ENCODE peak calls at places on chromosomes 1 and 21, in nine cellular contexts. O is NB4, L is psoas muscle, D is cardiac fibroblast, W is cardiac muscle cell, H is Peyer's patch, E is breast epithelium, Z is neuronal stem cell, R is BE2C. K is an unnamed sample.

GRCh38 chr1:10708807-10709523 is 87.5 kb downstream of the CASZ1 start:
- DNase-seq in O (no peak), L (no peak), D (no peak), W (no peak), H (no peak), E (no peak), Z (peak), R (no peak), K (no peak)

GRCh38 chr1:158075078-158075477 is 81.6 kb downstream of the KIRREL1 start:
- DNase-seq in O (no peak), L (no peak), D (no peak), W (no peak), H (no peak), E (no peak), Z (no peak), R (no peak), K (no peak)

GRCh38 chr1:218717611-218718010 is 372.5 kb downstream of the TGFB2 start:
- DNase-seq in O (no peak), L (no peak), D (peak), W (peak), H (no peak), E (no peak), Z (no peak), R (no peak), K (no peak)

GRCh38 chr1:56710646-56711045 is 65.5 kb downstream of the PRKAA2 start:
- DNase-seq in O (no peak), L (no peak), D (peak), W (peak), H (no peak), E (no peak), Z (no peak), R (no peak), K (no peak)

GRCh38 chr1:12088607-12089006 is 25.5 kb downstream of the TNFRSF8 start:
- DNase-seq in O (peak), L (no peak), D (no peak), W (no peak), H (peak), E (no peak), Z (no peak), R (no peak), K (no peak)

GRCh38 chr1:248696261-248696660 is 6.3 kb downstream of the OR14I1 start:
- DNase-seq in O (peak), L (no peak), D (no peak), W (no peak), H (no peak), E (no peak), Z (no peak), R (no peak), K (no peak)

GRCh38 chr1:22321917-22322316 is 129.7 kb upstream of the ZBTB40 start:
- DNase-seq in O (no peak), L (no peak), D (no peak), W (no peak), H (no peak), E (no peak), Z (no peak), R (no peak), K (no peak)

GRCh38 chr1:8862528-8862927 is 16.0 kb downstream of the ENO1 start:
- DNase-seq in O (peak), L (no peak), D (no peak), W (peak), H (no peak), E (no peak), Z (no peak), R (peak), K (no peak)

GRCh38 chr1:160407819-160408801 is 7.7 kb downstream of the VANGL2 start:
- DNase-seq in O (no peak), L (no peak), D (no peak), W (peak), H (no peak), E (peak), Z (no peak), R (peak), K (peak)

GRCh38 chr1:34779526-34779925 is 1.5 kb upstream of the GJB3 start:
- DNase-seq in O (no peak), L (peak), D (no peak), W (no peak), H (no peak), E (no peak), Z (no peak), R (no peak), K (no peak)

GRCh38 chr1:210236840-210237409 is 4.3 kb downstream of the SERTAD4 start:
- DNase-seq in O (no peak), L (peak), D (peak), W (peak), H (no peak), E (peak), Z (no peak), R (peak), K (no peak)

GRCh38 chr1:79117376-79117775 is 110.8 kb upstream of the ADGRL4 start:
- DNase-seq in O (no peak), L (no peak), D (peak), W (peak), H (no peak), E (no peak), Z (no peak), R (no peak), K (no peak)

GRCh38 chr1:30413606-30414005 is 309.8 kb downstream of the MATN1 start:
- DNase-seq in O (no peak), L (no peak), D (no peak), W (no peak), H (no peak), E (no peak), Z (no peak), R (no peak), K (peak)

GRCh38 chr1:92838519-92838918 is 6.7 kb downstream of the RPL5 start:
- DNase-seq in O (no peak), L (no peak), D (no peak), W (no peak), H (no peak), E (no peak), Z (no peak), R (no peak), K (no peak)

GRCh38 chr1:41645062-41645461 is 160.6 kb upstream of the EDN2 start:
- DNase-seq in O (peak), L (no peak), D (no peak), W (no peak), H (no peak), E (no peak), Z (no peak), R (no peak), K (no peak)

DNA sequence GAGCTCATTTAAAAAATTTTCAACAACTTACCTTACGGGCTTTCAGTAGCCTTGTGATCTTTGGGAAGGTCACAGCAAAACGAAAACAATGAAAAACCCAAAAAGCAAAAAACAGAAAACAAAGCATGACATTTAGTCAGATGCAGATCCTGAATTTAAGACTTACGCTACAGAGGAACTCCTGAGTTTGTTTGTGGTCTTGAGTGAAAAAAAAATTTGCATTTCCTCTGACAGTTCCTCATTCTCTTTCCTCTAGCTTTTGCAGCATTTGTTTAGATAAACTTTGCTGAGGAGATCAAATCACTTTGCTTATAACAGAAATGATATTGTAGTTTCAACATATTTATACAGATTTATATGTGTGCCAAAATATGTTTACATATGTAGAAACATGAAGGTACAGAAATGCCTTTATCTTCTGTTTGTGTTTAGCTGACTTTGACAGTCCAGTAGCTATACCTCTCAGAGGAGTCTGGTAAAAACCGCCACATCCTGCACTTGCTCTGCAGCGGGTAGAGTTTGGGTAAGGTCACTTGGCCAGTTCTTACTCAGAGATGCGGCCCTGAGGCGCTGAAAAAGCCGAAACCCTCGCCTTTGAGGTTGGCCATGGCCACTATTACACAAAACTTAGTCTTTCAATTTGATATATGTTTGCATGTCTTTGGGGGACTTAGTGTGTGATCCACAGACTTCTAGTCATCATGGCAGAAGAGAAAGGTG is 142.5 kb downstream of the TNR start:
- DNase-seq in O (peak), L (no peak), D (no peak), W (no peak), H (peak), E (no peak), Z (no peak), R (no peak), K (no peak)
- H3K4me3 ChIP-seq in O (peak), L (no peak), D (no peak), W (no peak), H (peak), E (no peak), Z (no peak), R (no peak), K (no peak)

GRCh38 chr21:15999741-16000140 is 270.0 kb downstream of the USP25 start:
- DNase-seq in O (no peak), L (no peak), D (no peak), W (no peak), H (no peak), E (no peak), Z (no peak), R (no peak), K (no peak)

GRCh38 chr21:16007933-16008332 is 278.2 kb downstream of the USP25 start:
- DNase-seq in O (no peak), L (no peak), D (no peak), W (peak), H (no peak), E (no peak), Z (no peak), R (no peak), K (no peak)

GRCh38 chr21:16002872-16003466 is 273.2 kb downstream of the USP25 start:
- DNase-seq in O (peak), L (no peak), D (peak), W (peak), H (no peak), E (no peak), Z (no peak), R (no peak), K (no peak)

GRCh38 chr21:16004523-16004922 is 274.7 kb downstream of the USP25 start:
- DNase-seq in O (no peak), L (no peak), D (no peak), W (no peak), H (no peak), E (no peak), Z (no peak), R (no peak), K (no peak)

DNA sequence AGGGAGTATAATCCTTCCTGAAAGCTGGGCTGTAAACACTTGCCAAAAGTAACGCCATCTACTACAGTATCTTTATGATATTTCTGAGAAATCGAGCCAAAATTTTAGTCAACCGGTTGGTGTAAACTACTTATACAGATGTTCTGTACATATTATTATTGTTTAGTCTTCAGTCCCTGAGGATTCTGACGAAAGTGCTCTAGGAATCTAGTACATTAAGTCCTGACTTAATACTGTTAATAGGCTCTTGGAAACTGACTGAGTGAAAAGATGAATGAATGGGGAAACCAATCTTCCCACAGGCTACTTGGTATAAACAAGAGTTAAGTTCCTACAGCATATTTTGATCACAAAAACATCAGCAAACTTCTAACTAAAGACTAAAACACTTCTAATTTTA is 274.3 kb downstream of the USP25 start:
- DNase-seq in O (no peak), L (no peak), D (peak), W (peak), H (no peak), E (no peak), Z (no peak), R (no peak), K (no peak)
- H3K4me3 ChIP-seq in O (no peak), L (no peak), D (no peak), W (no peak), H (no peak), E (no peak), Z (no peak), R (no peak), K (no peak)

GRCh38 chr1:114002492-114003290 is 23.4 kb downstream of the OLFML3 start:
- DNase-seq in O (peak), L (no peak), D (peak), W (peak), H (no peak), E (no peak), Z (no peak), R (no peak), K (no peak)
- H3K4me3 ChIP-seq in O (no peak), L (no peak), D (no peak), W (no peak), H (no peak), E (no peak), Z (no peak), R (no peak), K (no peak)

GRCh38 chr1:165855010-165855838 is 27.8 kb downstream of the UCK2 start:
- DNase-seq in O (no peak), L (no peak), D (no peak), W (no peak), H (no peak), E (no peak), Z (no peak), R (no peak), K (no peak)

GRCh38 chr1:165858364-165858823 is 31.0 kb downstream of the UCK2 start:
- DNase-seq in O (peak), L (no peak), D (no peak), W (no peak), H (no peak), E (no peak), Z (no peak), R (peak), K (no peak)

GRCh38 chr1:165858928-165859845 is 31.8 kb downstream of the UCK2 start:
- DNase-seq in O (no peak), L (no peak), D (no peak), W (no peak), H (no peak), E (no peak), Z (no peak), R (no peak), K (no peak)

GRCh38 chr1:165856606-165857005 is 29.2 kb downstream of the UCK2 start:
- DNase-seq in O (no peak), L (no peak), D (no peak), W (no peak), H (no peak), E (no peak), Z (no peak), R (no peak), K (no peak)

DNA sequence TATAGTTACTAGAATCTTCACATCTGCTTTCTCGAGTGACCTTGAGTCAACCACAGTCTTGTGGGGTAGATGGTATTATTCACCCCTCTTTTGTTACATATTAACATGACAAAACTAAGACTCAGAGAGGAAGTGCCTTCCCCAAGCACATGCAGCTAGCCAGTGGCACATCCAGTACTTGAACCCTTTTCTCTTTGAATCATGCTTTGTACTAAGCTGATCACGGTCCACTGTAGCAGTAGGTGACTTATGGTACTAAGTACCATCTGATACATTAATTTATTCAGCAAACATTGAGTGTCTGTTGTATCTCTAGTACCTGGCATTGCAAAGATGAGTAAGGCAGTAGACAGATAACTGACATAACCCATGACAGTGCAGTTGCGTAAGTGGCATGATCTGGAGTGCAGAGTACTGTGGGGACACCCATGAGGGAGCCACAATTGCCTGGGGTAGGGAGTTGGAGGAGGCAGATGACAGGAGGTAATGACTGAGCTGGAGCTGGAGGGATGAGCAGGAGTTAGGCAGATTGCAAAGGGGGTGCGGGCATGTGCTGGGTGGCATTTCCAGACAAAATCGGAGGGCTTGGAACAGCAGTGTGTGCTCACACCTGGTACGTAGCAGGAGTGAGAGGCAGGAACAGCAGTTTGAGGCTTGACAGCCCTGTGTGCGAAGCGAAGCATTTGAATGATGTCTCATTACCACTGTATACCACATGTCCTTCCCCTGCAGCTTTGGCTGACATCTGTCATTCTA is 29.8 kb downstream of the UCK2 start:
- DNase-seq in O (peak), L (no peak), D (no peak), W (no peak), H (no peak), E (no peak), Z (no peak), R (peak), K (no peak)
- H3K4me3 ChIP-seq in O (no peak), L (peak), D (no peak), W (no peak), H (no peak), E (no peak), Z (no peak), R (no peak), K (no peak)

DNA sequence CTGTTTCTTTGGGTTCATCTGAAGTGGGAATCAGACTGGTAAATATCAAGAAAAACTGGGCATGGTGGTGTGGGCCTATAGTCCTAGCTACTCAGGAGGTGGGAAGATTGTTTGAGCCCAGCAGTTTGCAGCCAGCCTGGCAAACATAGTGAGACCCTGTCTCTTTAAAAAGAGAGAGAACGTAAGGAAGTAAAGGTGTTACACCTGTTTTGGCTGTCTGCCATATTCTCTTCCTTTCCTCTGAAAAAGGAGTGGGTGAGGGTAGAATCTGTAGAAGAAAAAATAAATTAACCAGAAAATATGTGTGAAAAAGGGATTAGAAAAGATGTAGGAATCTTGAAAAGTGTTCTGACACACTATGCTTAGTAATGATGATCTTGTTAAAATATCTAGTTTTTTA is 20.0 kb downstream of the AHCYL1 start:
- DNase-seq in O (no peak), L (no peak), D (no peak), W (no peak), H (no peak), E (no peak), Z (no peak), R (no peak), K (no peak)
- H3K4me3 ChIP-seq in O (peak), L (peak), D (peak), W (no peak), H (no peak), E (no peak), Z (no peak), R (no peak), K (no peak)

K was measured in RWPE2.